ENCODE peak calls at places on chromosomes 6 and 20, in five cellular contexts. I, M, Y, X and F are unnamed samples. For H3K4me1, the result is how much of the 10 kb centered on the place peaks cover.

GRCh38 chr6:25312703-25313102 is 33.5 kb downstream of the CARMIL1 start:
- DNase-seq in M (no peak), I (no peak), Y (no peak), X (no peak), F (no peak)

GRCh38 chr20:38109657-38110524 is 55.2 kb downstream of the TGM2 start:
- DNase-seq in Y (peak), I (peak), X (peak), M (no peak), F (peak)

GRCh38 chr6:37456126-37456525 is 23.1 kb downstream of the CMTR1 start:
- DNase-seq in M (no peak), Y (no peak), I (no peak), X (no peak), F (no peak)

GRCh38 chr6:112286010-112286409 is 31.6 kb upstream of the LAMA4 start:
- DNase-seq in M (no peak), X (no peak), Y (no peak), I (no peak), F (no peak)

GRCh38 chr20:58538752-58539151 is 23.6 kb upstream of the APCDD1L start:
- DNase-seq in X (peak), M (no peak), I (no peak), Y (no peak), F (no peak)

GRCh38 chr6:96196633-96197032 is 180.9 kb downstream of the FUT9 start:
- DNase-seq in M (no peak), I (no peak), Y (no peak), X (no peak), F (no peak)

GRCh38 chr20:13412806-13413445 is 191.9 kb downstream of the ISM1 start:
- DNase-seq in I (no peak), X (no peak), M (no peak), Y (no peak), F (no peak)

GRCh38 chr20:3235661-3236324 is 3.2 kb downstream of the SLC4A11 start:
- DNase-seq in X (no peak), I (no peak), M (no peak), Y (no peak), F (no peak)

GRCh38 chr20:58018590-58018989 is 209.9 kb downstream of the ANKRD60 start:
- DNase-seq in Y (no peak), I (no peak), X (no peak), M (no peak), F (no peak)

GRCh38 chr20:61061981-61062380 is 190.1 kb upstream of the CDH4 start:
- DNase-seq in I (no peak), X (no peak), Y (no peak), M (no peak), F (no peak)

GRCh38 chr6:95866732-95867131 is 149.0 kb upstream of the FUT9 start:
- DNase-seq in X (no peak), Y (no peak), I (no peak), M (no peak), F (no peak)

GRCh38 chr20:45993197-45993951 is 15.3 kb upstream of the MMP9 start:
- DNase-seq in Y (no peak), M (no peak), I (no peak), X (peak), F (no peak)

GRCh38 chr6:75735491-75736186 is 13.4 kb upstream of the MYO6 start:
- DNase-seq in Y (no peak), X (no peak), I (no peak), M (no peak), F (no peak)

GRCh38 chr20:562232-562897 is 18.8 kb upstream of the CSNK2A1 start:
- DNase-seq in X (no peak), M (no peak), Y (no peak), I (no peak), F (no peak)

GRCh38 chr6:47144306-47144705 is 102.2 kb upstream of the ADGRF1 start:
- DNase-seq in I (no peak), Y (no peak), X (no peak), M (no peak), F (no peak)

GRCh38 chr20:48583171-48583570 is 244.6 kb downstream of the PREX1 start:
- DNase-seq in M (no peak), X (peak), I (no peak), Y (no peak), F (no peak)

GRCh38 chr6:23445157-23445710 is 680.8 kb upstream of the NRSN1 start:
- DNase-seq in X (no peak), Y (peak), M (no peak), I (no peak), F (no peak)

GRCh38 chr6:158387036-158387435 is 74.8 kb downstream of the TULP4 start:
- DNase-seq in I (no peak), Y (no peak), M (no peak), X (no peak), F (no peak)

GRCh38 chr6:17709476-17709875 is 2.8 kb upstream of the NUP153 start:
- DNase-seq in M (no peak), I (no peak), X (no peak), Y (no peak), F (no peak)

GRCh38 chr20:38460040-38460623 is 12.5 kb upstream of the RALGAPB start:
- DNase-seq in M (no peak), X (peak), Y (no peak), I (no peak), F (no peak)

GRCh38 chr6:111553580-111553979 is 52.1 kb downstream of the TRAF3IP2 start:
- DNase-seq in Y (no peak), I (no peak), X (no peak), M (no peak), F (no peak)

GRCh38 chr20:44770480-44771171 is 25.0 kb downstream of the KCNK15 start:
- DNase-seq in X (no peak), I (no peak), Y (no peak), M (no peak), F (no peak)

GRCh38 chr6:4776967-4777925 is 1.0 kb downstream of the CDYL start:
- DNase-seq in X (no peak), Y (no peak), M (no peak), I (peak), F (peak)

GRCh38 chr20:3106658-3107463 is 22.3 kb upstream of the AVP start:
- DNase-seq in I (no peak), X (no peak), M (no peak), Y (no peak), F (no peak)

DNA sequence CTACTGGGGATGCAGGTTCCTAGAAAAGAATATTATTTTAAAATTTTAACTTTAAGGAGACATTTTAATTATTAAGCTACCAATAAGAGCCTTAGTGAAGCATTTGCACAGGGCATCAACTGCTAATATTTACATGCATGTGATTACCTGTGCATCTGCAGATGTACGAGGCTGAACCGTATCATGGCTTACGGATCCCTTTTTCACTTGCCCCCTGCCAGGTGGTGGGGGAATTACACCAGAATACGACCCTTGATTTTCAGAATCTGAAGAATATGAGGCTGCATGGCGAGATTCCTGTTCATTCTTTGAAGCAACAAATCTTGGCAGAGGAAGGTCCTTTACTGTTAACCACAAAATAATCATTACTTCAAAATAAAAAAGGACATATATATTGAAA is 42.7 kb downstream of the REPS1 start:
- DNase-seq in Y (no peak), X (no peak), M (no peak), I (no peak), F (no peak)
- TF ChIP-seq CTCF in Y (no peak), X (no peak), M (no peak), I (no peak), F (no peak)

GRCh38 chr6:32149932-32150920 is 1.5 kb downstream of the PRRT1 start:
- DNase-seq in I (no peak), X (no peak), M (no peak), Y (no peak), F (no peak)

GRCh38 chr6:32153252-32153834 is 598 bp upstream of the PPT2 start:
- DNase-seq in Y (peak), X (peak), I (peak), M (peak), F (peak)

GRCh38 chr6:32151131-32151884 is 431 bp downstream of the PRRT1 start:
- DNase-seq in I (no peak), X (no peak), M (no peak), Y (no peak), F (no peak)

GRCh38 chr6:32152414-32153251 is 894 bp upstream of the PRRT1 start:
- DNase-seq in I (no peak), Y (no peak), X (no peak), M (peak), F (no peak)

DNA sequence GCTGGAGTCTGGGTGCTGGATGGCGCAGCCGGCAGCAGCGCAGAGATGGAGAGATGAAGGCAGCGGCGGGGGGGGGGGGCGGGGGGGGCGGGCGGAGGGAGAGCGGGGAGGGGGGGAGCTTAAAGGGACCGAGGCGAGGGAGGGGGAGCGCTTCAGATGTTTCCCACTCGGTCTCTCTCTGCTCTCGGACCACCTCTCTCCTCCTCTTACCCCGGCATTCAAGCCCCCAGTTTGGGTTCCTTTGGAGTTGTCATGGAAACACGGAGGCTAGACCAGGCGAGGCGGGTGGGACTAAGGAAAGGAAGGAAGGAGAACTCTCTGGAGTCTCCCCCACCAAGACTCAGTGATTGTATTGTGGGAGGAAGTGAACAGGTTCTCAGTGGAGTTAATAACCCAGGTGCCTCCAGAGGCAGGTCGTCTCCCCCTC is at the start of gene PRRT1:
- DNase-seq in X (no peak), I (no peak), Y (no peak), M (peak), F (no peak)
- H3K4me3 ChIP-seq in X (peak), I (peak), Y (peak), M (peak), F (peak)

GRCh38 chr6:154230910-154231595 is 125.5 kb downstream of the IPCEF1 start:
- DNase-seq in X (no peak), Y (no peak), M (no peak), I (no peak), F (no peak)
- H3K4me1 ChIP-seq in X (under half), Y (under half), M (under half), I (under half), F (under half)

GRCh38 chr6:107600936-107601335 is 111.0 kb downstream of the SOBP start:
- DNase-seq in M (peak), Y (no peak), X (no peak), I (peak), F (peak)

GRCh38 chr6:107604549-107604948 is 114.6 kb downstream of the SOBP start:
- DNase-seq in Y (no peak), M (no peak), X (no peak), I (no peak), F (no peak)

GRCh38 chr6:107600111-107600510 is 110.2 kb downstream of the SOBP start:
- DNase-seq in I (no peak), X (no peak), M (no peak), Y (no peak), F (no peak)

GRCh38 chr6:107601406-107601805 is 111.5 kb downstream of the SOBP start:
- DNase-seq in Y (no peak), X (no peak), M (no peak), I (no peak), F (no peak)

DNA sequence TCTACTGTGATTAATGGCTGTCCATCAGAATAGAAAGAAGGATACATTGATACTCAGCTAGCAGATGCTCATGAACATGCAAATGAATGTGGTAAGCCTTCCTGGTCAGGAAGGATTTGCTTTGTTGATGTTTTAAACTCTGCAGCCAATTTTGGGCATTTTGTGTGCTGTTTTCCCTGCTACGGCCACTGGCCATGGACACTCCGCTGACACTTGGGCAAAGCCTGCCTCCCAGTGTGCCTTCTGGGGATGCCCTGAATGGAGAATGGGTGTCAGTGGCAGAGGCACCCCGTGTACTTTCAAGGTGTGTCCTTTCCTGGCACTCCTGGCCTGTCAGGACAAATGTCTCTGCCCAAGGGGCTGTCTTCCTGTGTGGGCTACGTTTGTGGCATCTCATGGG is 113.1 kb downstream of the SOBP start:
- DNase-seq in Y (no peak), M (no peak), I (no peak), X (no peak), F (no peak)
- TF ChIP-seq CTCF in Y (no peak), M (no peak), I (no peak), X (no peak), F (no peak)

DNA sequence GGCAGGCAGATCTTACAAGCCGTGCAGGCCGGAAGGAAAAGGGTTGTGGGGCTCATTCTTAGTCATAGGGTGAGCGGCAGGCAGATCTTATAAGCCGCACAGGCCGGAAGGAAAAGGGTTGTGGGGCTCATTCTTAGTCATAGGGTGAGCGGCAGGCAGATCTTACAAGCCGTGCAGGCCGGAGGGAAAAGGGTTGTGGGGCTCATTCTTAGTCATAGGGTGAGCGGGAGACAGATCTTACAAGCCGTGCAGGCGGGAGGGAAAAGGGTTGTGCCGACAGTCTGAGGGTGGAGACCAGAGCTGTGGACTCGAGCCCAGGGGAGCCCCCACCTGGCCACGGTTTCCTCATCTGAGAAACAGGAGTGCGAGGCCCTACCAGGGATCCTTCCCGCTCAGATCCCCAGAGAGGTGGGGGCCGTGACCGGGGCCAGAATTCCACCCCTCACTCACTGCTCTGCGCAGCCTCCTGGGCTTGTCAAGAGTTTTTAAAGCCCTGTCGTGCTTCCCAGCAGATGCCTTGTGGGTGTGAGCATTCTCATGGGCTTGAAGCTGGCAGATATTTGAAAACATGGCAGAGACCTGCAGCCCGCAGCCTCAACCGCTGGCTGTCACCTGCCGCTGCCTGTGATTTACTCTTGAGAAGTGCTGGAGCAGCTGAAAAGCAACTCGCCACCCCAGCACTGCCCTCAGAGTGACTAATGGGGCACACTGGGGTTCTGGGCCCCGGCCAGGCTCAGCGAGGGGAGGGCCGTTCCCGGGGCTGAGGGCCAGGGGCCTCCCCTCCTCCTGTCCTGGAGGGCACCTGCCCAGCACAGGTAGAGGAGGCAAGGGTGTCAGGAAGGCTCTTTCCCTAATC is 31.9 kb downstream of the NTSR1 start:
- DNase-seq in I (peak), M (peak), Y (peak), X (peak), F (peak)
- H3K4me3 ChIP-seq in I (no peak), M (no peak), Y (no peak), X (no peak), F (no peak)

GRCh38 chr6:56832225-56832624 is 122.7 kb upstream of the BEND6 start:
- DNase-seq in X (no peak), Y (no peak), I (no peak), M (no peak), F (no peak)
- H3K4me1 ChIP-seq in X (under half), Y (half or more), I (under half), M (under half), F (half or more)

GRCh38 chr6:31356946-31357466 is at the start of gene HLA-B:
- DNase-seq in M (peak), I (peak), Y (peak), X (peak), F (peak)

GRCh38 chr6:31358302-31358701 is 1.3 kb upstream of the HLA-B start:
- DNase-seq in I (no peak), M (no peak), X (no peak), Y (no peak), F (no peak)

GRCh38 chr6:31355540-31355988 is 1.4 kb downstream of the HLA-B start:
- DNase-seq in M (no peak), I (no peak), Y (no peak), X (no peak), F (no peak)

GRCh38 chr6:31354788-31355539 is 2.0 kb downstream of the HLA-B start:
- DNase-seq in X (no peak), Y (no peak), I (no peak), M (peak), F (no peak)

DNA sequence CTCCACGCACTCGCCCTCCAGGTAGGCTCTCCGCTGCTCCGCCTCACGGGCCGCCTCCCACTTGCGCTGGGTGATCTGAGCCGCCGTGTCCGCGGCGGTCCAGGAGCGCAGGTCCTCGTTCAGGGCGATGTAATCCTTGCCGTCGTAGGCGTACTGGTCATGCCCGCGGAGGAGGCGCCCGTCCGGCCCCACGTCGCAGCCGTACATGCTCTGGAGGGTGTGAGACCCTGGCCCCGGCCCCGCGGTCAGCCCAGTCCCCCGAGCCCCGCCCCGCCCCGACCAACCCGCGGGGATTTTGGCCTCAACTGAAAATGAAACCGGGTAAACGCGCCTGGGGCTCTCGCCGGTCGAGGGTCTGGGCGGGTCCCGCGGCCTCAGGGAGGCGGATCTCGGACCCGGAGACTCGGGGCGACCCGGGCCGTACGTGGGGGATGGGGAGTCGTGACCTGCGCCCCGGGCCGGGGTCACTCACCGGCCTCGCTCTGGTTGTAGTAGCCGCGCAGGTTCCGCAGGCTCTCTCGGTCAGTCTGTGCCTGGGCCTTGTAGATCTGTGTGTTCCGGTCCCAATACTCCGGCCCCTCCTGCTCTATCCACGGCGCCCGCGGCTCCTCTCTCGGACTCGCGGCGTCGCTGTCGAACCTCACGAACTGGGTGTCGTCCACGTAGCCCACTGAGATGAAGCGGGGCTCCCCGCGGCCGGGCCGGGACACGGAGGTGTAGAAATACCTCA is 598 bp downstream of the HLA-B start:
- DNase-seq in Y (peak), M (peak), X (peak), I (peak), F (peak)
- TF ChIP-seq CTCF in Y (peak), M (no peak), X (no peak), I (no peak), F (no peak)